ENCODE peak calls at places on chromosomes 4 and X, in ten cellular contexts. J is HL-60, E is K562, D is suprapubic skin, B is upper lobe of left lung, S is HCT116, U is SK-N-SH, M is HepG2, H is transverse colon, T is breast epithelium. R is an unnamed sample.

GRCh38 chr4:103754844-103755243 is 35.1 kb upstream of the TACR3 start:
- DNase-seq in J (peak), E (no peak), D (no peak), B (no peak), S (no peak), U (no peak), M (peak), H (peak), T (no peak), R (no peak)

GRCh38 chr4:159398236-159398638 is 295.4 kb downstream of the RAPGEF2 start:
- DNase-seq in J (peak), E (no peak), D (no peak), B (no peak), S (no peak), U (no peak), M (no peak), H (no peak), T (no peak), R (no peak)

GRCh38 chr4:10706236-10706635 is 21.7 kb upstream of the CLNK start:
- DNase-seq in J (no peak), E (no peak), D (no peak), B (no peak), S (no peak), U (no peak), M (no peak), H (no peak), T (no peak), R (no peak)

GRCh38 chrX:154986826-154987575 is 35.5 kb downstream of the F8 start:
- DNase-seq in J (no peak), E (no peak), D (no peak), B (no peak), S (no peak), U (no peak), M (no peak), H (no peak), T (no peak), R (no peak)

GRCh38 chr4:40688446-40689095 is 58.9 kb upstream of the RBM47 start:
- DNase-seq in J (no peak), E (no peak), D (no peak), B (no peak), S (no peak), U (no peak), M (no peak), H (no peak), T (no peak), R (no peak)

GRCh38 chr4:147733614-147734344 is 1.9 kb downstream of the ARHGAP10 start:
- DNase-seq in J (no peak), E (no peak), D (no peak), B (no peak), S (no peak), U (peak), M (no peak), H (no peak), T (no peak), R (no peak)

GRCh38 chr4:174154455-174154854 is 129.0 kb downstream of the FBXO8 start:
- DNase-seq in J (no peak), E (peak), D (no peak), B (no peak), S (no peak), U (no peak), M (no peak), H (no peak), T (no peak), R (no peak)

GRCh38 chrX:13167444-13168207 is 123.2 kb upstream of the FAM9C start:
- DNase-seq in J (peak), E (no peak), D (no peak), B (no peak), S (no peak), U (peak), M (no peak), H (no peak), T (no peak), R (no peak)

GRCh38 chr4:45064741-45065140 is 338.4 kb upstream of the GNPDA2 start:
- DNase-seq in J (no peak), E (no peak), D (no peak), B (no peak), S (no peak), U (no peak), M (no peak), H (no peak), T (no peak), R (no peak)

GRCh38 chrX:40966204-40966820 is 118.9 kb upstream of the USP9X start:
- DNase-seq in J (no peak), E (no peak), D (no peak), B (no peak), S (no peak), U (no peak), M (no peak), H (no peak), T (no peak), R (no peak)

GRCh38 chrX:48695524-48695875 is 1.0 kb upstream of the SUV39H1 start:
- DNase-seq in J (no peak), E (no peak), D (no peak), B (no peak), S (no peak), U (no peak), M (no peak), H (no peak), T (no peak), R (no peak)

GRCh38 chr4:36310793-36311192 is 29.4 kb downstream of the DTHD1 start:
- DNase-seq in J (peak), E (no peak), D (no peak), B (no peak), S (no peak), U (no peak), M (no peak), H (peak), T (no peak), R (no peak)

GRCh38 chr4:145619639-145619996 is 433 bp downstream of the MMAA start:
- DNase-seq in J (peak), E (no peak), D (no peak), B (no peak), S (peak), U (peak), M (peak), H (peak), T (peak), R (peak)

GRCh38 chrX:121106484-121107235 is 59.2 kb downstream of the GLUD2 start:
- DNase-seq in J (no peak), E (no peak), D (no peak), B (no peak), S (no peak), U (no peak), M (no peak), H (no peak), T (no peak), R (no peak)

GRCh38 chrX:153851981-153852380 is 21.6 kb upstream of the PDZD4 start:
- DNase-seq in J (no peak), E (no peak), D (no peak), B (no peak), S (no peak), U (no peak), M (no peak), H (no peak), T (no peak), R (no peak)

GRCh38 chr4:184548321-184548650 is 73.9 kb upstream of the IRF2 start:
- DNase-seq in J (no peak), E (no peak), D (no peak), B (no peak), S (no peak), U (no peak), M (no peak), H (no peak), T (no peak), R (peak)

GRCh38 chr4:80186666-80187065 is 10.6 kb upstream of the PRDM8 start:
- DNase-seq in J (no peak), E (no peak), D (no peak), B (no peak), S (no peak), U (no peak), M (no peak), H (no peak), T (no peak), R (no peak)

GRCh38 chr4:67746797-67747495 is 7.2 kb downstream of the GNRHR start:
- DNase-seq in J (no peak), E (peak), D (no peak), B (no peak), S (peak), U (peak), M (peak), H (no peak), T (no peak), R (peak)

GRCh38 chrX:115940888-115941332 is 229.6 kb upstream of the AGTR2 start:
- DNase-seq in J (peak), E (peak), D (no peak), B (no peak), S (no peak), U (peak), M (peak), H (peak), T (peak), R (peak)

GRCh38 chr4:165016971-165017370 is 14.8 kb upstream of the TRIM60 start:
- DNase-seq in J (no peak), E (peak), D (no peak), B (no peak), S (peak), U (peak), M (peak), H (no peak), T (no peak), R (peak)

GRCh38 chrX:154096140-154097002 is 1.1 kb downstream of the MECP2 start:
- DNase-seq in J (no peak), E (peak), D (no peak), B (no peak), S (no peak), U (no peak), M (peak), H (no peak), T (no peak), R (no peak)

GRCh38 chrX:119118780-119119395 is 8.7 kb downstream of the KIAA1210 start:
- DNase-seq in J (peak), E (peak), D (no peak), B (no peak), S (peak), U (peak), M (peak), H (peak), T (peak), R (peak)

GRCh38 chr4:90660672-90661071 is 533.5 kb downstream of the CCSER1 start:
- DNase-seq in J (no peak), E (no peak), D (no peak), B (no peak), S (no peak), U (no peak), M (no peak), H (no peak), T (no peak), R (no peak)

GRCh38 chr4:128287871-128288688 is 467 bp upstream of the PGRMC2 start:
- DNase-seq in J (peak), E (peak), D (peak), B (peak), S (peak), U (peak), M (peak), H (peak), T (peak), R (peak)
- TF ChIP-seq CTCF in J (no peak), E (peak), D (peak), B (peak), S (no peak), U (peak), M (peak), H (peak), T (peak), R (no peak)

DNA sequence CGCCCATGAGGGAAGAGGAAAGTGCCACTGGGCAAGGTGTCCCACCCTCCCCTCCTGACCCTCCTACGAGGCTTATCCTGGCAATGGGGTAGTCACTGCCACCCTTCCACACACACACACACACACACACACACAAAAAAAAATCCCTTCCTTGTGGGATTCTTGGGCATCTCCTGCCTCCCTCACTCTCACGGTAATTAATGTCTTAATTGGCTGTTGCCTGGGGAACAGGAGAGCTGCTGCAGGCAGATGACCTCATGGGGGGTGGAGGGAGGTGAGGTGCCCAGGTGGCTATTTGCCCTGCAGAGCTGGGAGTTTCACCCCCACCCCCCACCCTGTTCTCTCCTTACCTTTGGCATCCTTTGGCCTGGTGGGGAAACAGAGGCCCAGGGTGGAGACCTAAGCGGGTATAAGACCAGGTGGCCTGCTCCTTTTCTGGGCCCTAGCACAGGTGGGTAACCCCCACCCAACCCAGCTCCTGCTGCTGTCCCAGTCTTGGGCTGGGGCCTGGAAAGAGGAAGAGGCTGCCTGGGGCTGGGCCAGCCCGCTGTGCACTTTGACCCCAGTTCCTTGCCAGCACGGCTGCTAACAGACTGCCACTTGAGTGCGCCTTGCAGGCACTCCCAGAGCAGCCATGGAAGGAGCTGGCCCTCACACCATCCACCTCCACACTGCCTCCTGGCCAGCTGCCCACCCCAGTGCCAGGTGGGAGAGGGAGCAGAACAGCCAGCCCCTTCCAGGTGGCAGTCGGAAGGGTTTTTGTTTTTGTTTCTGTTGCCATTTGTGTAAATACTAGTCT is 12.6 kb downstream of the EFNB1 start:
- DNase-seq in J (peak), E (no peak), D (no peak), B (peak), S (no peak), U (no peak), M (no peak), H (peak), T (no peak), R (no peak)
- TF ChIP-seq POLR2AphosphoS5 in J (no peak), E (no peak), D (no peak), B (no peak), S (no peak), U (no peak), M (no peak), H (peak), T (no peak), R (no peak)

DNA sequence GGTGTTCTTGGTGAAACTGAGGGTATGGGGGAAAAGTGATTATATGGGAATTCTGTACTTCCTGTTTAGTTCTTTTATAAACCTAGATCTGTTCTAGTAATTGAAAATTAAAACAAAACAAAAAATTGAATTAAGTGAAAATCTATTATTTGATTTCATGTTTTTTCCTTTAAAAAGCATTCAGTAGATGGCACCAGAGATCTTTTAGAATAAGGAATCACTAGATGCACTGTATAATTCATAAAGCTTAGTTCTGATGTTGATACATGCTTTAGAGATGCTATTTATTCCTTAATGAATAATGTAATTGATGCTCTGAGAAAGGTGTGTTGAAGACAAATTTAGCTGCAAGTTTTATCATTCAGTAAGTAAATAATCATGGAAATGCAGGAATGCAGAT is 87.3 kb downstream of the LCORL start:
- DNase-seq in J (no peak), E (no peak), D (no peak), B (no peak), S (no peak), U (no peak), M (no peak), H (no peak), T (no peak), R (no peak)
- TF ChIP-seq CTCF in J (no peak), E (no peak), D (no peak), B (no peak), S (no peak), U (peak), M (no peak), H (no peak), T (no peak), R (peak)

GRCh38 chr4:88119951-88120350 is 38.5 kb downstream of the ABCG2 start:
- DNase-seq in J (no peak), E (no peak), D (no peak), B (no peak), S (no peak), U (no peak), M (no peak), H (no peak), T (no peak), R (no peak)
- TF ChIP-seq POLR2AphosphoS5 in J (no peak), E (no peak), D (no peak), B (no peak), S (no peak), U (no peak), M (no peak), H (no peak), T (no peak), R (no peak)

R was measured in GM23338.